ENCODE peak calls at places on chromosome 10, in six cellular contexts. H is ovary, X is SK-N-SH, S is small intestine, M is HCT116, Q is sigmoid colon. V is an unnamed sample.

GRCh38 chr10:25288181-25288580 is 113.4 kb downstream of the GPR158 start:
- DNase-seq in H (no peak), X (no peak), S (no peak), M (no peak), Q (no peak), V (no peak)

GRCh38 chr10:104317195-104318095 is 20.8 kb downstream of the ITPRIP start:
- DNase-seq in H (peak; percentile 21), X (no peak), S (no peak), M (no peak), Q (peak; percentile 78), V (peak; percentile 66)

GRCh38 chr10:89337493-89337892 is 9.7 kb downstream of the IFIT3 start:
- DNase-seq in H (no peak), X (no peak), S (peak; percentile 55), M (peak; percentile 23), Q (no peak), V (no peak)

GRCh38 chr10:123942114-123942513 is 50.5 kb upstream of the CPXM2 start:
- DNase-seq in H (no peak), X (no peak), S (no peak), M (no peak), Q (no peak), V (no peak)

GRCh38 chr10:127119901-127120300 is 76.5 kb downstream of the INSYN2A start:
- DNase-seq in H (no peak), X (peak; percentile 52), S (no peak), M (no peak), Q (no peak), V (no peak)

GRCh38 chr10:67697646-67698245 is 1.8 kb upstream of the CTNNA3 start:
- DNase-seq in H (no peak), X (peak; percentile 62), S (peak; percentile 39), M (peak; percentile 41), Q (no peak), V (peak; percentile 64)

GRCh38 chr10:69389827-69390490 is 26.8 kb downstream of the TACR2 start:
- DNase-seq in H (no peak), X (no peak), S (no peak), M (no peak), Q (no peak), V (peak; percentile 88)

GRCh38 chr10:109895095-109895818 is 28.1 kb downstream of the XPNPEP1 start:
- DNase-seq in H (no peak), X (no peak), S (peak; percentile 57), M (no peak), Q (no peak), V (no peak)

GRCh38 chr10:133033742-133034048 is 54.0 kb upstream of the ADGRA1 start:
- DNase-seq in H (no peak), X (no peak), S (no peak), M (no peak), Q (no peak), V (no peak)

GRCh38 chr10:54985732-54986131 is 184.7 kb upstream of the PCDH15 start:
- DNase-seq in H (no peak), X (peak; percentile 8), S (peak; percentile 26), M (no peak), Q (no peak), V (peak; percentile 2)

GRCh38 chr10:95268438-95268837 is 22.4 kb downstream of the PDLIM1 start:
- DNase-seq in H (peak; percentile 57), X (peak; percentile 53), S (no peak), M (no peak), Q (no peak), V (no peak)

GRCh38 chr10:4685495-4685894 is 140.5 kb upstream of the AKR1E2 start:
- DNase-seq in H (no peak), X (no peak), S (no peak), M (no peak), Q (no peak), V (no peak)

GRCh38 chr10:109866168-109866994 is 56.9 kb downstream of the XPNPEP1 start:
- DNase-seq in H (no peak), X (peak; percentile 39), S (no peak), M (peak; percentile 6), Q (no peak), V (peak; percentile 30)

GRCh38 chr10:70497120-70497545 is 18.6 kb downstream of the PALD1 start:
- DNase-seq in H (no peak), X (no peak), S (no peak), M (no peak), Q (no peak), V (no peak)

GRCh38 chr10:63700209-63700934 is 179.2 kb downstream of the REEP3 start:
- DNase-seq in H (no peak), X (no peak), S (no peak), M (peak; percentile 85), Q (no peak), V (no peak)

GRCh38 chr10:97327348-97328294 is 6.9 kb downstream of the FRAT2 start:
- DNase-seq in H (no peak), X (no peak), S (peak; percentile 56), M (no peak), Q (no peak), V (peak; percentile 7)

GRCh38 chr10:109914966-109915365 is 8.3 kb downstream of the XPNPEP1 start:
- DNase-seq in H (no peak), X (no peak), S (peak; percentile 99), M (peak; percentile 62), Q (no peak), V (no peak)

GRCh38 chr10:97123713-97124112 is 62.0 kb downstream of the SLIT1 start:
- DNase-seq in H (no peak), X (no peak), S (no peak), M (no peak), Q (peak; percentile 32), V (no peak)

GRCh38 chr10:116766241-116767198 is 24.2 kb upstream of the HSPA12A start:
- DNase-seq in H (no peak), X (no peak), S (no peak), M (no peak), Q (peak; percentile 60), V (peak; percentile 57)

GRCh38 chr10:36023939-36024338 is 381.8 kb upstream of the FZD8 start:
- DNase-seq in H (no peak), X (no peak), S (no peak), M (no peak), Q (no peak), V (no peak)

GRCh38 chr10:1424648-1425047 is 312.7 kb downstream of the ADARB2 start:
- DNase-seq in H (no peak), X (no peak), S (no peak), M (no peak), Q (no peak), V (peak; percentile 30)

GRCh38 chr10:69065406-69066361 is 22.2 kb upstream of the SRGN start:
- DNase-seq in H (no peak), X (no peak), S (no peak), M (no peak), Q (no peak), V (no peak)

GRCh38 chr10:110701618-110701971 is 57.5 kb downstream of the RBM20 start:
- DNase-seq in H (no peak), X (peak; percentile 33), S (no peak), M (no peak), Q (no peak), V (no peak)

GRCh38 chr10:70777063-70777875 is 7.9 kb downstream of the TBATA start:
- DNase-seq in H (no peak), X (peak; percentile 15), S (peak; percentile 22), M (no peak), Q (no peak), V (no peak)

GRCh38 chr10:43576062-43576461 is 1.6 kb upstream of the ZNF239 start:
- DNase-seq in H (no peak), X (no peak), S (peak; percentile 12), M (no peak), Q (no peak), V (no peak)

GRCh38 chr10:70510453-70510852 is 31.9 kb downstream of the PALD1 start:
- DNase-seq in H (no peak), X (no peak), S (no peak), M (no peak), Q (no peak), V (peak; percentile 52)

GRCh38 chr10:117946525-117947070 is 100.1 kb downstream of the RAB11FIP2 start:
- DNase-seq in H (no peak), X (no peak), S (no peak), M (peak; percentile 46), Q (no peak), V (no peak)

GRCh38 chr10:13189946-13190345 is 28.6 kb downstream of the MCM10 start:
- DNase-seq in H (no peak), X (no peak), S (no peak), M (no peak), Q (no peak), V (no peak)

GRCh38 chr10:13183625-13184024 is 22.3 kb downstream of the MCM10 start:
- DNase-seq in H (no peak), X (no peak), S (no peak), M (no peak), Q (no peak), V (no peak)

GRCh38 chr10:13188593-13188992 is 27.2 kb downstream of the MCM10 start:
- DNase-seq in H (no peak), X (no peak), S (no peak), M (no peak), Q (no peak), V (no peak)

GRCh38 chr10:13184726-13185514 is 23.6 kb downstream of the MCM10 start:
- DNase-seq in H (no peak), X (no peak), S (no peak), M (no peak), Q (peak; percentile 69), V (no peak)

GRCh38 chr10:13187135-13187534 is 25.8 kb downstream of the MCM10 start:
- DNase-seq in H (no peak), X (no peak), S (no peak), M (no peak), Q (no peak), V (no peak)
- H3K36me3 ChIP-seq in H (no peaks in the 10 kb centered on the region), X (peaks cover 22% of the 10 kb centered on the region), S (no peaks in the 10 kb centered on the region), M (peaks cover 61% of the 10 kb centered on the region), Q (no peaks in the 10 kb centered on the region), V (peaks cover 46% of the 10 kb centered on the region)

GRCh38 chr10:93595378-93596288 is 5.4 kb downstream of the RBP4 start:
- DNase-seq in H (no peak), X (no peak), S (no peak), M (no peak), Q (no peak), V (no peak)
- H3K4me3 ChIP-seq in H (no peak overlapping the region), X (no peak overlapping the region), S (no peak overlapping the region), M (no peak overlapping the region), Q (no peak overlapping the region), V (no peak overlapping the region)

DNA sequence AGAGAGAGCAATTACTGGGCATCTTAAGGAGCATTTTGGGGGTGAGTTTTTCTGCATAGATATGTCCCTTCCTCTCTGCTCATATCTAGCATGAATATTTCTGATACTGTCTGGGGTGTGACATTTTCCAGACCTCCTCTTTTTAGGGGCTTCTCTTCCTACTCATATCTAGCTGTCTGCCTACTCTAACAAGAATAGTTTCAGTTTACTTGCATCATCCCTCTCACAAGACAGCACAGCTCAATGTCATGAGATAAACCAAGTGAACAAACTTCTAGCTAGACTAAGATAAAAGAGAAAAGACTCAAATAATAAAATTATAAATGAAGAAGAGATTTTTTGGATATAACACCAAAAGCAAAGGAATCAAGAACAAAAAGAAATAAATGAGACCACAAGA is 419.5 kb upstream of the SORCS1 start:
- DNase-seq in H (no peak), X (no peak), S (no peak), M (no peak), Q (no peak), V (no peak)
- H3K27me3 ChIP-seq in H (no peaks in the 10 kb centered on the region), X (no peaks in the 10 kb centered on the region), S (no peaks in the 10 kb centered on the region), M (no peaks in the 10 kb centered on the region), Q (no peaks in the 10 kb centered on the region), V (no peaks in the 10 kb centered on the region)

DNA sequence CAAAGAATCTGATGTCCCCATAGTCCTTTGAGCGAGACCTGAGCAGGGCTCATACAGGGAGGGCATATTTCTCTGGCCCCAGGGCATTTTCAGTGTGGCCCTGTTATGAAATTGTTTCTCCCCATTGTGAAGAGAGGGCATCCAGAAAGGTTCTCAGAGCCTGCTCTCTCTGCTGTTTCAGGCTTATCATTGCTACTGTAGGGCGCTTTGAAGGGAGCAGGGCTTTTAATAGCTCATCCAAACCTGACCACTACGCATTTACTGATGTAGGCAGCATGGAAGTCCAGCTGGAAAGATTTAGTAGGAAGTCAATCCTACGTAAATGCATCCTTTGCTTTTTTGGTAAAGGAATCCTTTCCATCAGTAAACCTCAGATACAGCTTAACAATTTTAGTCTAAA is 68.1 kb downstream of the PRPF18 start:
- DNase-seq in H (no peak), X (no peak), S (no peak), M (no peak), Q (no peak), V (no peak)
- H3K36me3 ChIP-seq in H (no peaks in the 10 kb centered on the region), X (peaks cover 76% of the 10 kb centered on the region), S (peaks cover 8% of the 10 kb centered on the region), M (no peaks in the 10 kb centered on the region), Q (peaks cover 95% of the 10 kb centered on the region), V (peaks cover 3% of the 10 kb centered on the region)

V was measured in H7.